ENCODE peak calls at places on chromosomes 4 and X, in nine cellular contexts. One of them, this sample, is unnamed. For H3K36me3, the result is how much of the 10 kb centered on the place peaks cover.

GRCh38 chr4:124227979-124228378 is 484.6 kb downstream of the ANKRD50 start:
- DNase-seq in hepatocyte: no peak
- DNase-seq in body of pancreas: no peak
- DNase-seq in upper lobe of left lung: no peak
- DNase-seq in brain microvascular endothelial cell: no peak
- DNase-seq in Peyer's patch: no peak
- DNase-seq in IMR-90: no peak
- DNase-seq in MM.1S: no peak
- DNase-seq in tibial nerve: no peak
- DNase-seq in this sample: no peak

GRCh38 chr4:95580226-95580625 is 31.5 kb upstream of the UNC5C start:
- DNase-seq in hepatocyte: no peak
- DNase-seq in upper lobe of left lung: peak
- DNase-seq in MM.1S: no peak
- DNase-seq in body of pancreas: no peak
- DNase-seq in tibial nerve: no peak
- DNase-seq in Peyer's patch: no peak
- DNase-seq in brain microvascular endothelial cell: no peak
- DNase-seq in IMR-90: no peak
- DNase-seq in this sample: no peak

GRCh38 chrX:29071525-29071924 is 484.3 kb downstream of the IL1RAPL1 start:
- DNase-seq in hepatocyte: no peak
- DNase-seq in Peyer's patch: no peak
- DNase-seq in body of pancreas: no peak
- DNase-seq in tibial nerve: no peak
- DNase-seq in brain microvascular endothelial cell: no peak
- DNase-seq in IMR-90: no peak
- DNase-seq in upper lobe of left lung: no peak
- DNase-seq in MM.1S: no peak
- DNase-seq in this sample: no peak

GRCh38 chr4:94877973-94878372 is 120.2 kb downstream of the BMPR1B start:
- DNase-seq in IMR-90: peak
- DNase-seq in hepatocyte: no peak
- DNase-seq in MM.1S: no peak
- DNase-seq in upper lobe of left lung: no peak
- DNase-seq in brain microvascular endothelial cell: no peak
- DNase-seq in body of pancreas: no peak
- DNase-seq in Peyer's patch: no peak
- DNase-seq in tibial nerve: no peak
- DNase-seq in this sample: no peak

GRCh38 chr4:142516686-142517145 is 329.4 kb downstream of the INPP4B start:
- DNase-seq in tibial nerve: no peak
- DNase-seq in MM.1S: no peak
- DNase-seq in brain microvascular endothelial cell: no peak
- DNase-seq in IMR-90: peak
- DNase-seq in body of pancreas: no peak
- DNase-seq in hepatocyte: peak
- DNase-seq in Peyer's patch: no peak
- DNase-seq in upper lobe of left lung: no peak
- DNase-seq in this sample: no peak

GRCh38 chr4:154982187-154983047 is 201.3 kb downstream of the RBM46 start:
- DNase-seq in body of pancreas: peak
- DNase-seq in hepatocyte: peak
- DNase-seq in tibial nerve: peak
- DNase-seq in IMR-90: peak
- DNase-seq in Peyer's patch: peak
- DNase-seq in MM.1S: peak
- DNase-seq in upper lobe of left lung: no peak
- DNase-seq in brain microvascular endothelial cell: peak
- DNase-seq in this sample: peak

GRCh38 chrX:38232287-38232686 is 11.6 kb upstream of the SRPX start:
- DNase-seq in MM.1S: no peak
- DNase-seq in upper lobe of left lung: no peak
- DNase-seq in body of pancreas: no peak
- DNase-seq in brain microvascular endothelial cell: peak
- DNase-seq in Peyer's patch: no peak
- DNase-seq in IMR-90: peak
- DNase-seq in tibial nerve: no peak
- DNase-seq in hepatocyte: no peak
- DNase-seq in this sample: no peak

GRCh38 chr4:120709986-120710385 is 212.5 kb downstream of the PRDM5 start:
- DNase-seq in upper lobe of left lung: no peak
- DNase-seq in tibial nerve: no peak
- DNase-seq in hepatocyte: no peak
- DNase-seq in Peyer's patch: no peak
- DNase-seq in IMR-90: peak
- DNase-seq in brain microvascular endothelial cell: peak
- DNase-seq in body of pancreas: no peak
- DNase-seq in MM.1S: no peak
- DNase-seq in this sample: no peak

GRCh38 chr4:149344436-149344835 is 471.2 kb downstream of the IQCM start:
- DNase-seq in hepatocyte: no peak
- DNase-seq in MM.1S: no peak
- DNase-seq in Peyer's patch: no peak
- DNase-seq in IMR-90: peak
- DNase-seq in brain microvascular endothelial cell: peak
- DNase-seq in tibial nerve: no peak
- DNase-seq in upper lobe of left lung: no peak
- DNase-seq in body of pancreas: no peak
- DNase-seq in this sample: no peak

GRCh38 chr4:94488667-94489066 is 36.9 kb downstream of the PDLIM5 start:
- DNase-seq in IMR-90: peak
- DNase-seq in hepatocyte: no peak
- DNase-seq in MM.1S: no peak
- DNase-seq in tibial nerve: no peak
- DNase-seq in Peyer's patch: no peak
- DNase-seq in brain microvascular endothelial cell: peak
- DNase-seq in body of pancreas: no peak
- DNase-seq in upper lobe of left lung: no peak
- DNase-seq in this sample: no peak

GRCh38 chr4:88698539-88698938 is 910 bp upstream of the NAP1L5 start:
- DNase-seq in body of pancreas: no peak
- DNase-seq in IMR-90: no peak
- DNase-seq in MM.1S: no peak
- DNase-seq in hepatocyte: no peak
- DNase-seq in Peyer's patch: no peak
- DNase-seq in tibial nerve: no peak
- DNase-seq in upper lobe of left lung: no peak
- DNase-seq in brain microvascular endothelial cell: no peak
- DNase-seq in this sample: no peak

GRCh38 chrX:72260448-72260847 is 16.6 kb downstream of the RPS4X start:
- DNase-seq in tibial nerve: no peak
- DNase-seq in body of pancreas: no peak
- DNase-seq in IMR-90: no peak
- DNase-seq in upper lobe of left lung: no peak
- DNase-seq in MM.1S: no peak
- DNase-seq in brain microvascular endothelial cell: no peak
- DNase-seq in hepatocyte: no peak
- DNase-seq in Peyer's patch: no peak
- DNase-seq in this sample: no peak

GRCh38 chrX:42754582-42754981 is 23.4 kb downstream of the PPP1R2C start:
- DNase-seq in Peyer's patch: no peak
- DNase-seq in tibial nerve: no peak
- DNase-seq in hepatocyte: no peak
- DNase-seq in body of pancreas: no peak
- DNase-seq in IMR-90: no peak
- DNase-seq in brain microvascular endothelial cell: no peak
- DNase-seq in upper lobe of left lung: no peak
- DNase-seq in MM.1S: no peak
- DNase-seq in this sample: no peak

GRCh38 chrX:69323786-69324720 is 158.8 kb upstream of the PJA1 start:
- DNase-seq in tibial nerve: no peak
- DNase-seq in upper lobe of left lung: no peak
- DNase-seq in MM.1S: no peak
- DNase-seq in IMR-90: no peak
- DNase-seq in hepatocyte: no peak
- DNase-seq in body of pancreas: no peak
- DNase-seq in brain microvascular endothelial cell: no peak
- DNase-seq in Peyer's patch: no peak
- DNase-seq in this sample: no peak

GRCh38 chrX:73768120-73768519 is 205.1 kb downstream of the CHIC1 start:
- DNase-seq in brain microvascular endothelial cell: no peak
- DNase-seq in IMR-90: no peak
- DNase-seq in tibial nerve: no peak
- DNase-seq in MM.1S: no peak
- DNase-seq in body of pancreas: no peak
- DNase-seq in hepatocyte: no peak
- DNase-seq in upper lobe of left lung: no peak
- DNase-seq in Peyer's patch: no peak
- DNase-seq in this sample: no peak

GRCh38 chr4:87551361-87551760 is 22.2 kb upstream of the SPARCL1 start:
- DNase-seq in brain microvascular endothelial cell: no peak
- DNase-seq in tibial nerve: no peak
- DNase-seq in Peyer's patch: no peak
- DNase-seq in IMR-90: no peak
- DNase-seq in MM.1S: no peak
- DNase-seq in hepatocyte: no peak
- DNase-seq in body of pancreas: no peak
- DNase-seq in upper lobe of left lung: no peak
- DNase-seq in this sample: no peak

GRCh38 chr4:62271107-62271506 is 1071.0 kb downstream of the ADGRL3 start:
- DNase-seq in brain microvascular endothelial cell: no peak
- DNase-seq in IMR-90: no peak
- DNase-seq in tibial nerve: no peak
- DNase-seq in upper lobe of left lung: no peak
- DNase-seq in Peyer's patch: no peak
- DNase-seq in hepatocyte: no peak
- DNase-seq in body of pancreas: no peak
- DNase-seq in MM.1S: no peak
- DNase-seq in this sample: no peak

DNA sequence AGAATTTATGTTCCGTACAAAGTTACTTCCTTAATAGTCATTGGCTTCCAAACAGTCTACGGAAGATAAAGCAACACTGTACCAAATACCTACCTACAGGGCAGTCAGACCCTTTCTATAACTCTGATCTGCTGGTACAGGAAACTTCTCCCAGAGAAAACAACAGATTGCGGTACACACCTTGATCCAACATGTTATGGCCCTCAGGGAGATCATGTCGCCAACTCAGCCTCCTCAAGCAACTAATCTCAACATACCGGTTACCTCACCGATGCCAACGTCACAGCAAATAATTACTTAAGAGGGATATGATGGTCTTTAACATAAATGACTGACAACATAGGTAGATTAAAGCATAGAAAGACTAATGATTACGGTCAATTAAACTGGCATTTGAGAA is 70.4 kb downstream of the RFC1 start:
- DNase-seq in body of pancreas: no peak
- DNase-seq in hepatocyte: no peak
- DNase-seq in IMR-90: no peak
- DNase-seq in tibial nerve: no peak
- DNase-seq in MM.1S: no peak
- DNase-seq in Peyer's patch: no peak
- DNase-seq in brain microvascular endothelial cell: no peak
- DNase-seq in upper lobe of left lung: no peak
- DNase-seq in this sample: no peak
- H3K36me3 ChIP-seq in body of pancreas: under half
- H3K36me3 ChIP-seq in hepatocyte: under half
- H3K36me3 ChIP-seq in IMR-90: under half
- H3K36me3 ChIP-seq in tibial nerve: half or more
- H3K36me3 ChIP-seq in MM.1S: under half
- H3K36me3 ChIP-seq in Peyer's patch: under half
- H3K36me3 ChIP-seq in brain microvascular endothelial cell: under half
- H3K36me3 ChIP-seq in upper lobe of left lung: under half
- H3K36me3 ChIP-seq in this sample: under half

DNA sequence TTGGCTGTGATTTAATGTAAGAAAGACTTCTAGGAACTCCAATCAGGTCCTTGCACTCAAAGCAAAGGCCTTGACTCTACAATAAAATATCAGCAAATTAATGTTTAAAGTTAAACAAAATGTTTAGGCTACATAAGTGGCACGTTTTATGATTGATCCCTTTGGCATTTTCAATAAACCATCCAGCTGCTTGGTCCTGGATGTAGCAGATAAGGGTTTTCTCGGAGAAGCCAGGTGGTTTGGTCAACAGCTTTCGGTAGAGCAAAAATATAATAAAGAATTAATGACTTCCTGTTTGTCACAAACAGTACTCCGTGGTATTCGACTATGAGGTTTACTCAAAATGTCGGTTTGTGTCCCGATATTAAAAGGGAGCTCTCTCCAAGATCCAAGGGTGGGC is 95.8 kb downstream of the GEMIN8 start:
- DNase-seq in body of pancreas: no peak
- DNase-seq in MM.1S: no peak
- DNase-seq in hepatocyte: no peak
- DNase-seq in upper lobe of left lung: no peak
- DNase-seq in IMR-90: no peak
- DNase-seq in brain microvascular endothelial cell: no peak
- DNase-seq in tibial nerve: no peak
- DNase-seq in Peyer's patch: no peak
- DNase-seq in this sample: no peak
- H3K27ac ChIP-seq in body of pancreas: no peak
- H3K27ac ChIP-seq in MM.1S: no peak
- H3K27ac ChIP-seq in hepatocyte: no peak
- H3K27ac ChIP-seq in upper lobe of left lung: no peak
- H3K27ac ChIP-seq in IMR-90: no peak
- H3K27ac ChIP-seq in brain microvascular endothelial cell: no peak
- H3K27ac ChIP-seq in tibial nerve: peak
- H3K27ac ChIP-seq in Peyer's patch: no peak
- H3K27ac ChIP-seq in this sample: no peak

DNA sequence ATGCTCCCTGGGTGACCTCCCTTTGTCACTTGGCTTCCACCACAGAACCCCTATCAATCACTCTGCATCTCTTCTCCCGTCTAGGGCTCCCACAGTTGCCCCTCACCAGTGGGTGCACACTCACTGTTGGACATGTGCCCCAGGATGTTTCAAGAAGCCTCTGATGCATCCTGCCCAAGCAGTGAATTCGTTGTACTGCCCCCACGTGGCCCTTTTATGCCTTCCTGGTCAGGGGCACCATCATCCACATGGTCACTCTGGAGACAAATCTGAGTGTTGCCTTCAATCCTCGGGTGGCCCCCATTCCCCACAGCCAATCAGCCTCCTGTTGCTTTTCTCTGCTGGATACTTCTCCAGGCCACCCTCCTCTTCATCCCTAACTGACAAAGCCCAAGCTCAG is 12.2 kb downstream of the ITIH6 start:
- DNase-seq in Peyer's patch: no peak
- DNase-seq in upper lobe of left lung: no peak
- DNase-seq in MM.1S: no peak
- DNase-seq in IMR-90: no peak
- DNase-seq in hepatocyte: no peak
- DNase-seq in body of pancreas: no peak
- DNase-seq in tibial nerve: no peak
- DNase-seq in brain microvascular endothelial cell: no peak
- DNase-seq in this sample: no peak
- TF ChIP-seq CTCF in Peyer's patch: no peak
- TF ChIP-seq CTCF in upper lobe of left lung: no peak
- TF ChIP-seq CTCF in MM.1S: peak
- TF ChIP-seq CTCF in IMR-90: no peak
- TF ChIP-seq CTCF in hepatocyte: no peak
- TF ChIP-seq CTCF in body of pancreas: peak
- TF ChIP-seq CTCF in tibial nerve: no peak
- TF ChIP-seq CTCF in brain microvascular endothelial cell: peak
- TF ChIP-seq CTCF in this sample: no peak

DNA sequence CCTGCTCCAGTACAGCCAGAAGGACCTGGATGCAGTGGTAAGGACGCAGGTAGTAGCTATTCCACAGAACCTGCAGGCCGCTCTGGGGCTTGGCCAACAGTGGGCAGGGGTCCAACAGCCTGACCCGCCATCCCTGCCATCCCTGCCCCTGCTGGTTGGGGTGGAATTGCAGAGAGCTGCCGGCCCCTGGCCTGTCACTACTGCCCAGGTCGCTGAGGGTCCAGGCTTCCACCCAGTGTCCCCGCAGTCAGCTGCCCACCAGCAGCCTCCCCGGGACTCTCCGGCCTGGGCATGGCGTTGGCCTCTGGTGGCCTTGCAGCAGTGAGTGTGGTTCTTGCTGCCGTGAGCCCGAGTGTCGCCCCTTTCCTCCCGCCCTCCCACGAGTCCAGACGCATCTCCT is 16.3 kb downstream of the TACC3 start:
- DNase-seq in upper lobe of left lung: peak
- DNase-seq in hepatocyte: no peak
- DNase-seq in body of pancreas: no peak
- DNase-seq in brain microvascular endothelial cell: no peak
- DNase-seq in tibial nerve: no peak
- DNase-seq in Peyer's patch: no peak
- DNase-seq in IMR-90: no peak
- DNase-seq in MM.1S: no peak
- DNase-seq in this sample: no peak
- H3K36me3 ChIP-seq in upper lobe of left lung: under half
- H3K36me3 ChIP-seq in hepatocyte: under half
- H3K36me3 ChIP-seq in body of pancreas: under half
- H3K36me3 ChIP-seq in brain microvascular endothelial cell: half or more
- H3K36me3 ChIP-seq in tibial nerve: half or more
- H3K36me3 ChIP-seq in Peyer's patch: under half
- H3K36me3 ChIP-seq in IMR-90: half or more
- H3K36me3 ChIP-seq in MM.1S: under half
- H3K36me3 ChIP-seq in this sample: under half

This sample was measured in right atrium auricular region.